ENCODE peak calls at places on chromosomes 7 and 10, in seven cellular contexts. F is endodermal cell, C is hepatocyte, R is tibial nerve, B is fibroblast of pulmonary artery, J is AG09309, Q is spleen. E is an unnamed sample.
A peak's percentile ranks its signal among the peaks of the same experiment; 100 is the strongest.

GRCh38 chr7:14048889-14049288 is 59.4 kb upstream of the ETV1 start:
- DNase-seq in F (no peak), R (no peak), C (no peak), J (no peak), B (no peak), Q (no peak), E (no peak)

GRCh38 chr7:121274467-121274866 is 54.3 kb upstream of the WNT16 start:
- DNase-seq in Q (no peak), J (no peak), B (no peak), C (no peak), F (no peak), R (no peak), E (no peak)

GRCh38 chr10:127196227-127196954 is at the start of gene INSYN2A:
- DNase-seq in J (no peak), B (peak; percentile 61), Q (no peak), F (peak; percentile 90), R (no peak), C (peak; percentile 54), E (peak; percentile 73)

GRCh38 chr7:117673839-117674238 is 194.0 kb downstream of the CFTR start:
- DNase-seq in B (peak; percentile 79), J (no peak), C (peak; percentile 60), R (no peak), F (no peak), Q (no peak), E (no peak)

GRCh38 chr7:155545348-155545747 is 1.0 kb downstream of the CNPY1 start:
- DNase-seq in R (no peak), F (no peak), J (no peak), Q (no peak), B (no peak), C (no peak), E (no peak)

GRCh38 chr7:128115821-128116723 is 84.8 kb upstream of the LRRC4 start:
- DNase-seq in C (no peak), Q (peak; percentile 69), R (no peak), B (no peak), J (no peak), F (peak; percentile 69), E (no peak)

GRCh38 chr10:99930731-99931550 is 78.8 kb downstream of the DNMBP start:
- DNase-seq in F (peak; percentile 71), C (peak; percentile 87), J (no peak), R (no peak), B (no peak), Q (no peak), E (no peak)

GRCh38 chr7:80883188-80884025 is 35.4 kb downstream of the SEMA3C start:
- DNase-seq in F (no peak), C (peak; percentile 64), R (no peak), J (peak; percentile 99), B (peak; percentile 91), Q (no peak), E (no peak)

GRCh38 chr7:16509829-16510228 is 16.8 kb upstream of the LRRC72 start:
- DNase-seq in C (no peak), B (no peak), F (no peak), R (no peak), Q (no peak), J (no peak), E (no peak)

GRCh38 chr10:101759354-101760247 is 16.3 kb downstream of the FGF8 start:
- DNase-seq in C (no peak), J (no peak), Q (peak; percentile 16), F (peak; percentile 83), R (no peak), B (no peak), E (no peak)

GRCh38 chr7:31125171-31125570 is 73.1 kb downstream of the ADCYAP1R1 start:
- DNase-seq in B (no peak), R (no peak), J (no peak), F (no peak), Q (no peak), C (no peak), E (no peak)

GRCh38 chr7:8277394-8277982 is 15.5 kb upstream of the ICA1 start:
- DNase-seq in B (no peak), C (peak; percentile 33), F (peak; percentile 52), R (no peak), J (no peak), Q (no peak), E (no peak)

GRCh38 chr7:25726682-25727357 is 425.2 kb upstream of the NFE2L3 start:
- DNase-seq in Q (no peak), C (no peak), J (no peak), R (no peak), B (no peak), F (peak; percentile 68), E (no peak)

GRCh38 chr10:129631011-129631410 is 164.0 kb downstream of the MGMT start:
- DNase-seq in J (no peak), B (peak; percentile 7), R (no peak), F (no peak), Q (no peak), C (no peak), E (no peak)

GRCh38 chr7:38280707-38281106 is 7.3 kb upstream of the TARP start:
- DNase-seq in J (no peak), R (no peak), C (no peak), Q (no peak), F (no peak), B (no peak), E (no peak)

GRCh38 chr7:7110706-7111105 is 71.6 kb upstream of the C1GALT1 start:
- DNase-seq in F (no peak), J (peak; percentile 3), C (no peak), B (no peak), R (no peak), Q (no peak), E (no peak)

GRCh38 chr7:155961241-155962190 is 149.3 kb upstream of the SHH start:
- DNase-seq in J (no peak), R (no peak), F (peak; percentile 51), Q (no peak), C (no peak), B (peak; percentile 11), E (no peak)

GRCh38 chr7:101814996-101815825 is 2.2 kb upstream of the CUX1 start:
- DNase-seq in R (no peak), B (no peak), Q (peak; percentile 92), J (no peak), F (peak; percentile 89), C (peak; percentile 86), E (peak; percentile 73)

GRCh38 chr10:28769147-28769604 is 91.9 kb downstream of the BAMBI start:
- DNase-seq in B (no peak), R (no peak), Q (no peak), C (no peak), J (no peak), F (no peak), E (no peak)

GRCh38 chr7:17661982-17662585 is 278.2 kb downstream of the SNX13 start:
- DNase-seq in R (no peak), F (peak; percentile 88), B (no peak), C (no peak), Q (no peak), J (no peak), E (no peak)

DNA sequence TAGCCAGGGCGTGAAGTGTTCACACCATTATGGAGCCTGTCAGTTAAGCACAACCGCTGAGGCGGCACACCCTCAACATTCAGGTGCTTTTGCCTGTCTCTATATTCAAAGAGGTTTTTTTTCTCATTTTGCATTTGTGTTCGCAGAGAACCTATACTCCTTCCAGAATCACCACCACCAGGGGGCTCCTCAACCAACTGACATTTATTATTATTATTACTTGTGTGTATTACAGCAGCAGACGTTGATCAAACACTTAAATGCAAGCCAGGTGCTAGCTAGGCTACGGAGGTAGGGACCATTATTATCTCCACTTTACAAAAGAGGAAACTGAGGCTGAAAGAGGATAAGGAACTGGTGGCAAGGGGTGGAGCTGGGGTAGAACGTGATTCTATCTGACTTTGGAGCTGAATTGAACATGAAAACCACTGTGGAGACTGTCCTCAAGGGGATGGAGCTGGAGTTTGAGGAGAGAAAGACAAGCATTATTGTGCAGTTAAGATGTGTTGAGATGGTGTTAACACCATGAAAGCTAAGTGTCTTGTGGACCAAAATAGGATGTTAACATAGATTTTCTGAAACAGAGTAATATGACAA is 133.8 kb upstream of the PLXNA4 start:
- DNase-seq in C (peak; percentile 19), R (no peak), J (no peak), B (peak; percentile 66), Q (no peak), F (peak; percentile 80), E (peak; percentile 53)
- TF ChIP-seq CTCF in C (peak; percentile 56), R (peak; percentile 20), J (peak; percentile 65), B (peak; percentile 66), Q (peak; percentile 59), F (peak; percentile 82), E (peak; percentile 70)

GRCh38 chr10:14093735-14094484 is 236.8 kb downstream of the FRMD4A start:
- DNase-seq in J (no peak), C (peak; percentile 30), R (no peak), F (peak; percentile 88), Q (no peak), B (peak; percentile 70), E (peak; percentile 62)
- TF ChIP-seq CTCF in J (peak; percentile 73), C (peak; percentile 71), R (peak; percentile 55), F (peak; percentile 60), Q (peak; percentile 44), B (peak; percentile 63), E (peak; percentile 63)

DNA sequence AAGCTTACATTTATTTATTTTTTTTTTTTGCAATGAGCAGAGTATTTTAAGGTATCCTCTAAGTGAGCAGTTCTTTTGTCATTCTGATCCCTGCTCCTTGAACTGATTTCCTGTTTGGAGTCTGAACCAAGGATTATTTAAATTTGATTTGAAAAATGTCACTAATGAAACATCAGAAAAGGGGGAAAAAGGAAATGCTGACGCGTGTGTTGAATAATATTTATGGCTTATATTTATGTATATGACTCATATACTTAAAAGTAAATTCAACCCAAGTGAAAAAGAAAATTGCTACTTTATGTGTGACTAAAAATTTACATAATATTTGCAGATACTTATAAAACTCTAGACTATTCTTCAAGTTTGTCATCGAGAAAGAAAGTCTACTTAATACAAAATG is 650.0 kb downstream of the MAGI2 start:
- DNase-seq in J (no peak), C (no peak), B (no peak), F (no peak), R (no peak), Q (no peak), E (no peak)
- TF ChIP-seq CTCF in J (no peak), C (no peak), B (no peak), F (no peak), R (no peak), Q (no peak), E (no peak)

DNA sequence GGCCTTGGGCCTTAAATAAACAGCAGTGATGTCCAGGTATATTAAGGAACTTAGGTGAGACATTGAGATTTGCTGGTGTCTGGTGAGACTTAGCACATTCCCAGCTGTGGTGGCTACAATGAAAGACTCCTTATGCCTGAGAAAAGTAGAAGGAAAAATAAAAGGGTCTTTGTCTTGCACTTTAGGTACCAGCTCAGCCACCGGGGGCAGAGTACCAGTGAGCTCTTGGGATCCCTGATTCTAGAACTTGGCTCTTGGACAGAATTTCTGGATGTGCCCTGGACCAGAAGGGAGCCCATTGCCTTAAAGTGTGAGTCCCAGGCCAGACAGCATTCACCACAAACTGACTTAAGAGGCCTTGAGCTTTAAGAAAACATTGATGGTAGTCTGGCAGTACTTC is 1038.7 kb downstream of the SORCS3 start:
- DNase-seq in R (no peak), C (no peak), B (no peak), F (peak; percentile 72), Q (no peak), J (no peak), E (no peak)
- TF ChIP-seq CTCF in R (no peak), C (no peak), B (no peak), F (peak; percentile 69), Q (no peak), J (no peak), E (peak; percentile 50)

DNA sequence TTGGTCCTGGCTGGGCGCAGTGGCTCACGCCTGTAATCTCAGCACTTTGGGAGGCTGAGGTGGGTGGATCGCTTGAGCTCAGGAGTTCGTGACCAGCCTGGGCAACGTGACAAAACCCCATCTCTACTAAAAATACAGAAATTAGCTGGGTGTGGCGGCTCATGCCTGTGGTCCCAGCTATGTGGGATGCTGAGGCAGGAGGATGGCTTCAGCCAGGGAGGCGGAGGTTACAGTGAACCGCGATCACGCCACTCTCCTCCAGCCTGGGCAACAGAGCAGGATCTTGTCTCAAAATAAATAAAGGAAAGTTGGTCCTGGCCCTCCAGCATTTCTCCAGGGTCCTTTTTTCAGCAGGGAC is 1.4 kb downstream of the NUDT1 start:
- DNase-seq in Q (no peak), J (no peak), B (no peak), R (no peak), C (no peak), F (no peak), E (no peak)
- TF ChIP-seq CTCF in Q (no peak), J (no peak), B (no peak), R (no peak), C (no peak), F (no peak), E (no peak)